ENCODE peak calls at places on chromosomes 4 and X, in seven cellular contexts. S is IMR-90, B is BJ, Y is EL, T is cardiac fibroblast, W is astrocyte of the spinal cord, U is kidney epithelial cell. E is an unnamed sample.

GRCh38 chr4:32776435-32777203 is 2056.4 kb downstream of the PCDH7 start:
- DNase-seq in S (no peak), B (no peak), Y (no peak), T (no peak), W (no peak), U (no peak), E (no peak)

GRCh38 chr4:106809083-106809482 is 227.0 kb downstream of the DKK2 start:
- DNase-seq in S (peak; percentile 25), B (no peak), Y (peak; percentile 65), T (peak; percentile 21), W (peak; percentile 57), U (no peak), E (peak; percentile 34)

GRCh38 chr4:41257257-41257900 is 651 bp downstream of the UCHL1 start:
- DNase-seq in S (peak; percentile 52), B (no peak), Y (peak; percentile 60), T (peak; percentile 51), W (peak; percentile 48), U (no peak), E (peak; percentile 87)

GRCh38 chr4:826508-827208 is 729 bp upstream of the CPLX1 start:
- DNase-seq in S (no peak), B (no peak), Y (no peak), T (no peak), W (no peak), U (no peak), E (peak; percentile 29)

GRCh38 chr4:147096667-147097604 is 151.3 kb upstream of the TTC29 start:
- DNase-seq in S (peak; percentile 69), B (no peak), Y (peak; percentile 53), T (peak; percentile 77), W (peak; percentile 73), U (peak; percentile 19), E (peak; percentile 8)

GRCh38 chr4:118338981-118339765 is 13.6 kb downstream of the PRSS12 start:
- DNase-seq in S (peak; percentile 91), B (peak; percentile 53), Y (peak; percentile 81), T (no peak), W (peak; percentile 72), U (no peak), E (no peak)

GRCh38 chrX:130857207-130857606 is 45.8 kb downstream of the ENOX2 start:
- DNase-seq in S (no peak), B (no peak), Y (no peak), T (no peak), W (no peak), U (no peak), E (no peak)

GRCh38 chr4:83174844-83175414 is 60.4 kb upstream of the PLAC8 start:
- DNase-seq in S (no peak), B (no peak), Y (no peak), T (no peak), W (no peak), U (no peak), E (no peak)

GRCh38 chr4:15110120-15110571 is 107.9 kb downstream of the CPEB2 start:
- DNase-seq in S (no peak), B (no peak), Y (no peak), T (no peak), W (no peak), U (no peak), E (no peak)

GRCh38 chrX:67587946-67588624 is 44.3 kb downstream of the AR start:
- DNase-seq in S (no peak), B (no peak), Y (no peak), T (no peak), W (peak; percentile 26), U (no peak), E (no peak)

GRCh38 chr4:16450724-16451123 is 224.5 kb upstream of the TAPT1 start:
- DNase-seq in S (no peak), B (no peak), Y (peak; percentile 7), T (peak; percentile 15), W (no peak), U (no peak), E (no peak)

GRCh38 chrX:153708415-153708814 is 15.8 kb downstream of the BCAP31 start:
- DNase-seq in S (peak; percentile 79), B (peak; percentile 39), Y (peak; percentile 79), T (peak; percentile 83), W (peak; percentile 77), U (peak; percentile 75), E (peak; percentile 24)

GRCh38 chr4:152181150-152181549 is 354.7 kb downstream of the FBXW7 start:
- DNase-seq in S (no peak), B (no peak), Y (no peak), T (no peak), W (no peak), U (no peak), E (no peak)

GRCh38 chr4:1674682-1675081 is 9.4 kb downstream of the FAM53A start:
- DNase-seq in S (peak; percentile 13), B (no peak), Y (no peak), T (peak; percentile 13), W (no peak), U (no peak), E (no peak)